ENCODE peak calls at places on chromosomes 3 and 15, in four cellular contexts. Q, E, F and T are unnamed samples.

GRCh38 chr3:12875857-12876451 is 34.6 kb upstream of the RPL32 start:
- DNase-seq in Q (no peak), E (peak), F (peak), T (peak)

GRCh38 chr3:172061724-172062184 is 22.4 kb downstream of the FNDC3B start:
- DNase-seq in Q (peak), E (no peak), F (peak), T (peak)

GRCh38 chr3:20861454-20861853 is 675.4 kb upstream of the SGO1 start:
- DNase-seq in Q (no peak), E (no peak), F (peak), T (no peak)

GRCh38 chr3:63387568-63387967 is 109.5 kb downstream of the SYNPR start:
- DNase-seq in Q (no peak), E (no peak), F (peak), T (no peak)

GRCh38 chr3:190059242-190059590 is 61.5 kb downstream of the P3H2 start:
- DNase-seq in Q (no peak), E (no peak), F (peak), T (no peak)

GRCh38 chr15:76501726-76502125 is 165.2 kb downstream of the ISL2 start:
- DNase-seq in Q (no peak), E (no peak), F (peak), T (no peak)

GRCh38 chr3:94961423-94962100 is 898.7 kb downstream of the NSUN3 start:
- DNase-seq in Q (no peak), E (no peak), F (no peak), T (no peak)

GRCh38 chr3:14771593-14772497 is 46.9 kb upstream of the FGD5 start:
- DNase-seq in Q (no peak), E (no peak), F (no peak), T (no peak)

GRCh38 chr3:155553800-155554199 is 191.1 kb downstream of the PLCH1 start:
- DNase-seq in Q (no peak), E (no peak), F (peak), T (no peak)

GRCh38 chr3:184186184-184186901 is at the start of gene ABCF3:
- DNase-seq in Q (no peak), E (no peak), F (peak), T (peak)

GRCh38 chr3:194183271-194183670 is 47.3 kb downstream of the HES1 start:
- DNase-seq in Q (no peak), E (no peak), F (no peak), T (no peak)

GRCh38 chr3:61572879-61573278 is 11.5 kb downstream of the PTPRG start:
- DNase-seq in Q (no peak), E (no peak), F (no peak), T (no peak)

GRCh38 chr3:102195198-102195948 is 239.4 kb upstream of the ZPLD1 start:
- DNase-seq in Q (no peak), E (no peak), F (peak), T (peak)

GRCh38 chr3:94811836-94812235 is 749.0 kb downstream of the NSUN3 start:
- DNase-seq in Q (no peak), E (no peak), F (no peak), T (no peak)

GRCh38 chr3:180594631-180595348 is 7.2 kb upstream of the TTC14 start:
- DNase-seq in Q (no peak), E (peak), F (peak), T (no peak)

GRCh38 chr3:129558772-129559564 is 16.0 kb downstream of the H1-8 start:
- DNase-seq in Q (no peak), E (no peak), F (peak), T (no peak)

GRCh38 chr3:129473067-129473765 is 33.2 kb downstream of the IFT122 start:
- DNase-seq in Q (no peak), E (no peak), F (no peak), T (no peak)

GRCh38 chr3:66809579-66809958 is 188.5 kb upstream of the KBTBD8 start:
- DNase-seq in Q (no peak), E (no peak), F (no peak), T (no peak)

GRCh38 chr3:123618768-123619484 is 34.1 kb upstream of the HACD2 start:
- DNase-seq in Q (peak), E (no peak), F (peak), T (peak)

GRCh38 chr15:75367913-75368688 is at the start of gene MAN2C1:
- DNase-seq in Q (peak), E (peak), F (peak), T (peak)
- TF ChIP-seq CTCF in Q (peak), E (peak), F (peak), T (peak)

GRCh38 chr3:148648685-148649352 is 48.9 kb upstream of the AGTR1 start:
- DNase-seq in Q (no peak), E (no peak), F (peak), T (no peak)
- H3K4me3 ChIP-seq in Q (no peak), E (no peak), F (no peak), T (no peak)

DNA sequence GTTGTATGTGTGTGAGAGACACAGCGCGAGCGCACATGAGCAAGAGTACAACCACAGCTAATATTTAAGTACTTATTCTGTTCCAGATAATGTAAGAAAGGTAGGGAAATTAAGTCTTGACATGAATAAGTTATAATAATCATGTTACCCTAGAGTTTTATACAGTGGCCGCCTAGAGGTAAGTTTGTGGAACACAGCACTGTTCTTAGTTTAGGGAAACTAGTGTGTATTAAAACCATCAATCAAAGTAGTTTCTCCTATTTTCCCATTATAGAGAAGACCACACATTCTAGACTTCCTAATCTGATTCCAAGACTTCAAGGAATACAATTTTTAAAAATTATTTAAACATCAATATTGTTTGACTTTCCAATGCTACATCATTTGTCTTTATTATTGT is 9.5 kb downstream of the ALDH1A2 start:
- DNase-seq in Q (no peak), E (no peak), F (no peak), T (no peak)
- TF ChIP-seq CTCF in Q (no peak), E (peak), F (no peak), T (no peak)

GRCh38 chr15:39165026-39165706 is 415.7 kb upstream of the THBS1 start:
- DNase-seq in Q (no peak), E (no peak), F (peak), T (no peak)
- H3K4me3 ChIP-seq in Q (no peak), E (no peak), F (no peak), T (no peak)

GRCh38 chr15:92963794-92964193 is 63.7 kb downstream of the CHD2 start:
- DNase-seq in Q (no peak), E (no peak), F (no peak), T (no peak)

GRCh38 chr15:92970656-92971055 is 70.5 kb downstream of the CHD2 start:
- DNase-seq in Q (no peak), E (no peak), F (peak), T (no peak)

GRCh38 chr15:92971081-92971480 is 71.0 kb downstream of the CHD2 start:
- DNase-seq in Q (no peak), E (no peak), F (no peak), T (no peak)

GRCh38 chr15:92974183-92974915 is 74.2 kb downstream of the CHD2 start:
- DNase-seq in Q (no peak), E (no peak), F (no peak), T (no peak)

DNA sequence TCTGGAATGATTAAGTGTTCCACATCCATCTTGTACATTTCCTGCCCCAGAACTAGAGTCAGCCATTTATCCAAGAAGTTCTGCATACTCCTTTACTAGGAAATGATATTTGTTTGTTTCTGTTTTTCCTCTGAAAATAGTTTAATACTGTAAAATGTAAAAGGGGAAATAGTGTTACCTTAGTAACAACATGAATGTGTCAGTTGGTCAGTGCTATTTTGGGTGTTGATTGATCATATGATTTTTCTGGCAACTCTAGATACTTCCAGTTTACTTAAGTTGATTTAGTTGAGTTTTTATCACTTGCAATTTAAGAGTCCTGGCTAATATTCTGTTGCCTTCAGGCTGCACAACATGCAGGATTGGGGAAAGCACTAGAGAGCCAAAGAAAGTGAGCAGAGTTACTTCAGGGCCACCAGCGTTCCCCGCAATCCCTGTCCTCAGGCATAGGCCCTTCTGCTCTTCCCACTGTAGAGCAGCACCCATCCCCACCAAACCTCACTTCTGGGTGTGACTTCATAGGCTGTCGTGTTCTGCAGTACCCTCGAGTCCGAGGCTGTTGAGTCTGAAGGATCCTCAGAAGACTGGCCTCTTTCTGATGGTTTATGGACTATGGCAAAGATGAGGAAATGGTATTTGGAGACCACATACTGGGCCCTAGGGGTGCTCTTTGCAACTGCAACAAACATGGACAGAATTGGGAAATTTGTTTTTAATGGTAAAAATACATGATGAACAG is 69.0 kb downstream of the CHD2 start:
- DNase-seq in Q (no peak), E (no peak), F (no peak), T (no peak)
- TF ChIP-seq CTCF in Q (no peak), E (no peak), F (no peak), T (peak)

GRCh38 chr3:7207092-7207491 is 346.2 kb downstream of the GRM7 start:
- DNase-seq in Q (no peak), E (no peak), F (no peak), T (no peak)

GRCh38 chr3:7205535-7206331 is 344.8 kb downstream of the GRM7 start:
- DNase-seq in Q (no peak), E (no peak), F (peak), T (no peak)

GRCh38 chr3:7201784-7202183 is 340.9 kb downstream of the GRM7 start:
- DNase-seq in Q (no peak), E (no peak), F (no peak), T (no peak)

GRCh38 chr3:7204848-7205156 is 343.9 kb downstream of the GRM7 start:
- DNase-seq in Q (no peak), E (no peak), F (no peak), T (no peak)

DNA sequence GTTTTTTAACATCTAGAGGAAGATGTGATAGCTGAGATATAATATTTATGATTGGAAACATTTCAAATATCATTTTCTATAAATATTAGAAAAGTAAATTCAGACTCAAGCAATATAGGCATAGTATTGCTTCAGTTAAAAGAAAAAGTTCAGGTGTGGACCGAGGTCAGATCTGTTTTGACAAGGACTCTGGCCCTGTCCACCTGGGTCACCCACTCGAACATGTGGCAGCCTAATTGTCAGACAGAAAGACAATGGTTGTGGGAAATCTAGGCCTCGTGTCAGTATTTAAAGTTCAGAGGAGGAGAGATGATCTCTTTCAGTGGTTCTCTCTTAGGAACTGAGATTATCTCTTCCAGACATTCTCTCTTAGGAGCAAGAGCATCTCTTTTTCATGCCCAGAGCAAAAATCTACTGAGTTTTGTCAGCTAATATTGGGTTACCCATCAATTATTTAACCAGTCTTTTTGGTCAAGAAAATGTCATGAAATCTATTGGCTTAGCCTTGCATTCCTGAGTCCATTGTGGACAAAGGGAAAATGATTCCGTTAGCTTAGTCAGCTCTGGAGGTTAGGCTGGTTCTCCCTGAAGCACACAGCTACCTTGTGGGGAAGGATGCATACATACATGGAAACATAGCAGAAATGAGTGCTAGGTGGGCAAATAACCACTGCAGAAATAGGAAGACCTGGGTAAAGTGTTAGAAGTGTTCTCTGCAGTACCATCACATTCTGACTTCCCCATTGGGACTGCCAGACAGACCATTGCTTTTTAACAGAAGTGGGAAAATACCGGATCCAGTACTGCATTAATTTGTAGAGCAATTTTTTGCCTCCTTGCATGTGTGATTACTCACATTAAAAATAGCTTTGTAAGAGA is 343.3 kb downstream of the GRM7 start:
- DNase-seq in Q (no peak), E (no peak), F (no peak), T (no peak)
- H3K4me3 ChIP-seq in Q (no peak), E (no peak), F (no peak), T (no peak)

GRCh38 chr3:25960776-25961175 is 170.9 kb downstream of the OXSM start:
- DNase-seq in Q (no peak), E (no peak), F (no peak), T (no peak)

GRCh38 chr3:25957026-25957425 is 167.1 kb downstream of the OXSM start:
- DNase-seq in Q (no peak), E (no peak), F (no peak), T (no peak)

GRCh38 chr3:25967385-25967784 is 177.5 kb downstream of the OXSM start:
- DNase-seq in Q (no peak), E (no peak), F (no peak), T (no peak)

DNA sequence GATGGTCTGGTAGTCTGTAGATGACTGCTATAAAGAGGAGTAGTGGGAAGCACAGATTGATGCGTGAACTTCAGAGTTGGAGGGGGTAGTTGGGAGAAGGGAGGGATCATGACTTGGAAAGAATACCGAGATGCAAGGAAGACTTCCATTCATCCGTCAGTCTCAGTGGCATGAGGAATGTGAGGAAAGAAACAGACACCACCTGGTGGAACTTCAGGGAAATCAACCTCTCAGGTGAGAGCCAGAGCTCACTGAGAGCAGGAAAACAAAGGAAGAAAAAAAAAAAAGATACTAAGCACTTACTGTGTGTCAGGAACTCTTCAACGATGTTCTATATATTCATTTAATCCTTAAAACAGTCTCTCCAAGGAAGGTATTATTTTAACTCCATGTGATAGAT is 172.4 kb downstream of the OXSM start:
- DNase-seq in Q (peak), E (peak), F (no peak), T (no peak)
- TF ChIP-seq CTCF in Q (peak), E (peak), F (no peak), T (no peak)

DNA sequence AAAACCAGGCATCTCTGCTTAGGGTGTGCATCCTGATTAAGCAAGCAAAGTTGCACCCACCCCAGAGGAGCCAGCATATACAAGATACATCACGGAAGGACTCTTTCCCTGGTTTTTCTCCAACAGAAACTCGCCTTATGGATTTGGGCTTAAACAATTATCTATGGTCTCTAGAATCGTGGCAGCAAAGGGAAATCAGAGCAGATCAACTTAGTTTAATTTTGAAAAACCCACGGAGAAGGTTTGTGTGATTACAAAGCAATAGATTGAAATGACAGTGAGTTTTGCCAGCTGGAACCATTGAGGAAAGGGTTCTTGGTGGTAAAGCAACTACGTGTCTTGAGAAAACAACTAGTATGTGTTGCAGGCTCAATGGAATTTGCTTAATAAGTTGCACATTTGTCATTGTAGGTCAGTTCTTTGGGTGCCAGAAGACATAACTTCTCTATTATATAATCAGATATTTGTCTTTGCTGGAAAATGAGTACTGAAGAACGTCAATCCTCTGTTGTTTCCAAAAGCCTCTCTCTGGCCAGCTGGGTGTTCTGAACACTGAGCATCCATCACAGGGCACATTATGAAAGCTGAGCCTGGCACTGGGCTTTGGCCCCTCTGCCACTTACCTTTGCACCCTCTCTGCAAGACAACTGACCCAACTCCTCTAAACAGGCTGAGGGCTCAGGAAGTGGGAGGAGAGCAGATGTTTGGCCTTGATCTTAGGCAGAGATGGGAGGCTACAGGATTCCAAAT is 75.7 kb upstream of the FBN1 start:
- DNase-seq in Q (no peak), E (no peak), F (peak), T (no peak)
- H3K4me3 ChIP-seq in Q (no peak), E (no peak), F (no peak), T (no peak)

GRCh38 chr15:43370310-43370974 is 401 bp downstream of the ZSCAN29 start:
- DNase-seq in Q (no peak), E (peak), F (peak), T (peak)

GRCh38 chr15:43376017-43376705 is 5.3 kb downstream of the TUBGCP4 start:
- DNase-seq in Q (no peak), E (peak), F (peak), T (peak)

DNA sequence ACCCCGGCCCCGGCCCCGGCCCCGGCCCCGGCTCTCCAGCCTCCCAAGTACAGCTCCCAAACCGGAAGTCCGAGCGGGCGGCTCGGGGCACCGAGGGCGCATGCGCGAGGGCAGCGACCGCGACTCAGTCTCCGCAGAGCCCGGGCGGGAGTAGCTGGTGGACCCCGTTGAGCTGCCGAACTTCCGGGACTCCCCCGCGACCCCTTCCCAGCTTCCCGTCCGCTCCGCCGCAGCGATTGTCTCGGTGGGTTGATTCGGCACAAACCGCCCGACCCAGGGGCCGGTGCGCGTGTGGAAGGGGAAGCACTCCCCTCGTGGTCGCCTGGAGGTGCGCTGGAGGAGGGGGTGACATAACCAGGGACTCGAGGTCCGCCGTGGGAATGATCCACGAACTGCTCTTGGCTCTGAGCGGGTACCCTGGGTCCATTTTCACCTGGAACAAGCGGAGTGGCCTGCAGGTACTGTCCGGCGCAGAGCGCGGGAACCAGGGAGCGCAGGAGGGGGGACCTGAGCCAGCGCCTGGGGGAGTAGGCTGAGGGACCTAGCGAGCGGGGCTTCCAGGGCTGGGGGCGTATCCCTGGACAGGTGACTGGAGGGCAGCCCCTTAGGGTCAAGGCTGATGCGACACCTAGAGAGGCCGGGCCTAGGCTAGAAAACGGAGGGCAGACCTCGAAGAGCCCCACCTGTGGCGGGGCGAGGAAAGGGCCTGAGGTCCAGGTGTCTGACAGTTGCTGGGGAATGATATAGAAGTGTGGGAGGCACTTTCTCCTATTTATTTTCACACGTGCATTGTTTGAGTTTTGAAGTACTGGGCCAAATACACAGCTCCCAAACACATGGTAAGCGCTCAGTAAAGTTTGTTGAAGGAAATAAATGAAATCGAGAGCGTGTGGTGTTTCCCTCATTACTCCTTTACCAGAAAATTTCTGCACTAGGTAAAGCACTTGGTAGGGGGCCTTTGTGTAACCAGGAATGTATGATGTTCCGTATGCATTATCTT is at the start of the genes TUBGCP4 and ZSCAN29:
- DNase-seq in Q (peak), E (peak), F (peak), T (peak)
- TF ChIP-seq CTCF in Q (no peak), E (peak), F (peak), T (peak)